ENCODE peak calls at places on chromosomes 7 and 10, in seven cellular contexts. One of them, this sample, is unnamed.

GRCh38 chr7:118109607-118110006 is 74.4 kb upstream of the LSM8 start:
- DNase-seq in choroid plexus epithelial cell: no peak
- DNase-seq in erythroblast: no peak
- DNase-seq in AG09319: no peak
- DNase-seq in head of caudate nucleus: no peak
- DNase-seq in Right ventricle myocardium superior: no peak
- DNase-seq in CD14-positive monocyte: no peak
- DNase-seq in this sample: no peak

GRCh38 chr7:41984888-41985287 is 252.1 kb downstream of the GLI3 start:
- DNase-seq in head of caudate nucleus: no peak
- DNase-seq in CD14-positive monocyte: no peak
- DNase-seq in erythroblast: no peak
- DNase-seq in Right ventricle myocardium superior: no peak
- DNase-seq in AG09319: no peak
- DNase-seq in choroid plexus epithelial cell: peak
- DNase-seq in this sample: peak

GRCh38 chr7:149637911-149638565 is 135.3 kb downstream of the ZNF467 start:
- DNase-seq in Right ventricle myocardium superior: no peak
- DNase-seq in AG09319: no peak
- DNase-seq in head of caudate nucleus: no peak
- DNase-seq in erythroblast: no peak
- DNase-seq in CD14-positive monocyte: no peak
- DNase-seq in choroid plexus epithelial cell: no peak
- DNase-seq in this sample: no peak

GRCh38 chr10:86829472-86829871 is 73.1 kb downstream of the BMPR1A start:
- DNase-seq in erythroblast: no peak
- DNase-seq in head of caudate nucleus: no peak
- DNase-seq in Right ventricle myocardium superior: no peak
- DNase-seq in AG09319: no peak
- DNase-seq in choroid plexus epithelial cell: no peak
- DNase-seq in CD14-positive monocyte: no peak
- DNase-seq in this sample: no peak

GRCh38 chr10:63614371-63614891 is 93.2 kb downstream of the REEP3 start:
- DNase-seq in choroid plexus epithelial cell: peak
- DNase-seq in CD14-positive monocyte: no peak
- DNase-seq in AG09319: no peak
- DNase-seq in erythroblast: peak
- DNase-seq in head of caudate nucleus: peak
- DNase-seq in Right ventricle myocardium superior: no peak
- DNase-seq in this sample: no peak

GRCh38 chr10:119305860-119306513 is 98.6 kb downstream of the GRK5 start:
- DNase-seq in AG09319: peak
- DNase-seq in choroid plexus epithelial cell: peak
- DNase-seq in CD14-positive monocyte: peak
- DNase-seq in Right ventricle myocardium superior: peak
- DNase-seq in erythroblast: peak
- DNase-seq in head of caudate nucleus: no peak
- DNase-seq in this sample: peak

GRCh38 chr7:121395494-121395960 is 581 bp downstream of the FAM3C start:
- DNase-seq in choroid plexus epithelial cell: peak
- DNase-seq in head of caudate nucleus: peak
- DNase-seq in AG09319: no peak
- DNase-seq in Right ventricle myocardium superior: peak
- DNase-seq in CD14-positive monocyte: no peak
- DNase-seq in erythroblast: peak
- DNase-seq in this sample: peak

GRCh38 chr7:132876576-132876975 is 205.3 kb downstream of the CHCHD3 start:
- DNase-seq in choroid plexus epithelial cell: no peak
- DNase-seq in erythroblast: no peak
- DNase-seq in Right ventricle myocardium superior: no peak
- DNase-seq in CD14-positive monocyte: no peak
- DNase-seq in AG09319: no peak
- DNase-seq in head of caudate nucleus: no peak
- DNase-seq in this sample: no peak

GRCh38 chr7:51316666-51317581 is at the start of gene COBL:
- DNase-seq in choroid plexus epithelial cell: no peak
- DNase-seq in head of caudate nucleus: peak
- DNase-seq in CD14-positive monocyte: no peak
- DNase-seq in AG09319: no peak
- DNase-seq in Right ventricle myocardium superior: peak
- DNase-seq in erythroblast: no peak
- DNase-seq in this sample: no peak

GRCh38 chr7:130356760-130357611 is 12.4 kb downstream of the CPA5 start:
- DNase-seq in erythroblast: no peak
- DNase-seq in head of caudate nucleus: peak
- DNase-seq in CD14-positive monocyte: peak
- DNase-seq in Right ventricle myocardium superior: no peak
- DNase-seq in AG09319: peak
- DNase-seq in choroid plexus epithelial cell: peak
- DNase-seq in this sample: peak

GRCh38 chr10:4353964-4354363 is 472.0 kb upstream of the AKR1E2 start:
- DNase-seq in erythroblast: no peak
- DNase-seq in head of caudate nucleus: no peak
- DNase-seq in choroid plexus epithelial cell: peak
- DNase-seq in CD14-positive monocyte: no peak
- DNase-seq in AG09319: no peak
- DNase-seq in Right ventricle myocardium superior: no peak
- DNase-seq in this sample: peak

GRCh38 chr7:24905996-24906770 is 73.8 kb downstream of the OSBPL3 start:
- DNase-seq in choroid plexus epithelial cell: peak
- DNase-seq in Right ventricle myocardium superior: no peak
- DNase-seq in head of caudate nucleus: no peak
- DNase-seq in CD14-positive monocyte: no peak
- DNase-seq in erythroblast: peak
- DNase-seq in AG09319: no peak
- DNase-seq in this sample: no peak

GRCh38 chr7:79548616-79549206 is 95.2 kb upstream of the MAGI2 start:
- DNase-seq in head of caudate nucleus: peak
- DNase-seq in AG09319: no peak
- DNase-seq in Right ventricle myocardium superior: no peak
- DNase-seq in erythroblast: no peak
- DNase-seq in CD14-positive monocyte: no peak
- DNase-seq in choroid plexus epithelial cell: no peak
- DNase-seq in this sample: no peak